ENCODE peak calls at places on chromosome 5, in four cellular contexts. H is GM12878, X is K562, W is HepG2. J is an unnamed sample.

GRCh38 chr5:60125636-60126035 is 232.1 kb upstream of the PDE4D start:
- DNase-seq in H (no peak), X (no peak), W (no peak), J (no peak)

GRCh38 chr5:87195104-87195581 is 72.5 kb upstream of the RASA1 start:
- DNase-seq in H (peak; percentile 48), X (peak; percentile 8), W (no peak), J (no peak)

GRCh38 chr5:55172937-55173695 is at the start of gene CDC20B:
- DNase-seq in H (no peak), X (peak; percentile 78), W (peak; percentile 23), J (peak; percentile 88)

GRCh38 chr5:36875051-36875788 is 1.3 kb upstream of the NIPBL start:
- DNase-seq in H (no peak), X (peak; percentile 82), W (peak; percentile 13), J (peak; percentile 26)

GRCh38 chr5:57366744-57367143 is 115.9 kb downstream of the ACTBL2 start:
- DNase-seq in H (no peak), X (no peak), W (peak; percentile 77), J (no peak)

GRCh38 chr5:2617461-2617860 is 134.0 kb downstream of the IRX2 start:
- DNase-seq in H (no peak), X (no peak), W (no peak), J (no peak)

GRCh38 chr5:148820778-148821395 is 5.5 kb upstream of the ADRB2 start:
- DNase-seq in H (no peak), X (peak; percentile 33), W (peak; percentile 13), J (no peak)

GRCh38 chr5:93929146-93929545 is 187.7 kb upstream of the POU5F2 start:
- DNase-seq in H (no peak), X (no peak), W (no peak), J (no peak)

GRCh38 chr5:83509535-83509934 is 38.0 kb downstream of the VCAN start:
- DNase-seq in H (no peak), X (peak; percentile 5), W (no peak), J (peak; percentile 23)

GRCh38 chr5:17443333-17444125 is 54.5 kb upstream of the TAF11L2 start:
- DNase-seq in H (no peak), X (peak; percentile 4), W (no peak), J (no peak)

GRCh38 chr5:138661342-138661975 is 86.3 kb upstream of the HSPA9 start:
- DNase-seq in H (no peak), X (no peak), W (no peak), J (no peak)

GRCh38 chr5:32339198-32339597 is 26.5 kb upstream of the MTMR12 start:
- DNase-seq in H (no peak), X (peak; percentile 41), W (no peak), J (no peak)

GRCh38 chr5:170773031-170773985 is 10.2 kb upstream of the GABRP start:
- DNase-seq in H (no peak), X (no peak), W (no peak), J (no peak)

GRCh38 chr5:34026089-34026761 is 16.8 kb downstream of the C1QTNF3 start:
- DNase-seq in H (no peak), X (no peak), W (no peak), J (no peak)

GRCh38 chr5:39464096-39464495 is 39.3 kb upstream of the DAB2 start:
- DNase-seq in H (no peak), X (no peak), W (no peak), J (no peak)

GRCh38 chr5:90718387-90718786 is 159.8 kb downstream of the ADGRV1 start:
- DNase-seq in H (no peak), X (no peak), W (no peak), J (no peak)

GRCh38 chr5:64914396-64914795 is 145.7 kb downstream of the CWC27 start:
- DNase-seq in H (no peak), X (no peak), W (no peak), J (no peak)

GRCh38 chr5:172833372-172833690 is 720 bp upstream of the ERGIC1 start:
- DNase-seq in H (no peak), X (no peak), W (no peak), J (no peak)
- TF ChIP-seq TARDBP in H (no peak), X (no peak), W (no peak), J (no peak)

DNA sequence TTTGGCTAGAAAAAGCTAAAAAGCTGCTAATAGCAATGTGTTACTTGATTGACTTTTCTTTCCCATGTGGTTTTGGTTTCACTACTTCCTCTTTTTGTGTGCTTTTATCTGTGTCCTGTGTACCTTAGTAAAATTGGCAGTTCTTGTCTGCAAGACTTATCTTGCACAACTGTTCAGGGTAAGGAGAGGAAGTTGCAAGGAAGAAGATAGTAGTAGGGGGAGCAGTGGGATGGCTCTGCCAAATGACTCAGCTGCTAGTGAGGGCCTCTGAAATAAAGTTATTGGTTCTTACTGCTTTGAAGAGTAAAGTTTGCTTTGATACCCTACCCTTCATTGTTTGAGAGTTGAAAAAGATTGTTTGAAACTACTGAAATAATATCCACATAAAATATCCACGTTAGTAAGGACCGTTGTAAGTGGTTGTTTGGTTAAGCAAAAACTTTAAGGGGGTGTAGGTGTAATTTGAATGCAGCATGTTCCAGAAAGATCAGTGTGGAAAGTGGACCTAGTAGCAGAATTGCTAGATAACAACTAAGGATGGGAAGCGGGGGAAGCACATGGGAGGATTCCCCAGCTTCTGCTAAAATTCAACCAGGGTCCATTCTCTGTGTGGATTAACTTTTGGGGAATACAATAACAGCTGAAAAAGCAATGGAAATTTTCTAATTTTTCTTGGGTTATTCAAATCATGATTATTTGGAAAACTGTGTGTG is 123.5 kb downstream of the SCAMP1 start:
- DNase-seq in H (peak; percentile 69), X (peak; percentile 91), W (no peak), J (no peak)
- TF ChIP-seq TARDBP in H (no peak), X (no peak), W (no peak), J (no peak)

GRCh38 chr5:176394881-176395675 is 6.5 kb downstream of the HIGD2A start:
- DNase-seq in H (no peak), X (no peak), W (no peak), J (no peak)
- TF ChIP-seq TARDBP in H (no peak), X (no peak), W (no peak), J (no peak)

GRCh38 chr5:150600951-150601773 is 39.3 kb upstream of the SYNPO start:
- DNase-seq in H (no peak), X (no peak), W (no peak), J (no peak)

GRCh38 chr5:150598821-150599273 is 41.6 kb upstream of the SYNPO start:
- DNase-seq in H (no peak), X (no peak), W (no peak), J (no peak)

GRCh38 chr5:150599281-150599680 is 41.2 kb upstream of the SYNPO start:
- DNase-seq in H (no peak), X (no peak), W (no peak), J (no peak)

GRCh38 chr5:150601774-150602345 is 38.6 kb upstream of the SYNPO start:
- DNase-seq in H (no peak), X (no peak), W (no peak), J (no peak)

GRCh38 chr5:150599917-150600511 is 40.4 kb upstream of the SYNPO start:
- DNase-seq in H (no peak), X (no peak), W (no peak), J (no peak)
- TF ChIP-seq TARDBP in H (no peak), X (no peak), W (no peak), J (no peak)

J was measured in HEK293T.